ENCODE peak calls at places on chromosome 4, in eight cellular contexts. W, Y, E, F, M, V, X and J are unnamed samples.

GRCh38 chr4:100061835-100062234 is 111.8 kb upstream of the H2AZ1 start:
- DNase-seq in W (no peak), Y (no peak), E (no peak), F (no peak), M (no peak), V (no peak), X (no peak), J (peak)

GRCh38 chr4:152779513-152780266 is at the start of the genes ARFIP1 and TIGD4:
- DNase-seq in W (peak), Y (peak), E (peak), F (peak), M (peak), V (peak), X (peak), J (peak)

GRCh38 chr4:146960634-146961033 is 15.0 kb upstream of the TTC29 start:
- DNase-seq in W (no peak), Y (no peak), E (no peak), F (no peak), M (no peak), V (no peak), X (no peak), J (no peak)

GRCh38 chr4:86818211-86818610 is 31.0 kb downstream of the SLC10A6 start:
- DNase-seq in W (no peak), Y (no peak), E (no peak), F (no peak), M (no peak), V (no peak), X (peak), J (no peak)

GRCh38 chr4:71729856-71730255 is 54.0 kb downstream of the GC start:
- DNase-seq in W (no peak), Y (no peak), E (no peak), F (no peak), M (no peak), V (no peak), X (no peak), J (no peak)

GRCh38 chr4:94221930-94222329 is 14.3 kb downstream of the SMARCAD1 start:
- DNase-seq in W (no peak), Y (no peak), E (no peak), F (no peak), M (no peak), V (no peak), X (no peak), J (no peak)

GRCh38 chr4:188934320-188934975 is 795.2 kb downstream of the TRIML1 start:
- DNase-seq in W (no peak), Y (peak), E (no peak), F (no peak), M (no peak), V (no peak), X (peak), J (peak)

GRCh38 chr4:185395255-185395955 is at the start of gene LRP2BP:
- DNase-seq in W (no peak), Y (no peak), E (no peak), F (no peak), M (no peak), V (no peak), X (peak), J (peak)

GRCh38 chr4:105725623-105726022 is 17.0 kb downstream of the GSTCD start:
- DNase-seq in W (no peak), Y (no peak), E (no peak), F (no peak), M (no peak), V (no peak), X (no peak), J (no peak)

GRCh38 chr4:32884198-32884597 is 2164.0 kb downstream of the PCDH7 start:
- DNase-seq in W (no peak), Y (peak), E (no peak), F (no peak), M (no peak), V (no peak), X (peak), J (no peak)

GRCh38 chr4:38856524-38857337 is at the start of gene TLR6:
- DNase-seq in W (peak), Y (no peak), E (peak), F (no peak), M (peak), V (peak), X (peak), J (no peak)